ENCODE peak calls at places on chromosomes 5 and 9, in five cellular contexts. T, I, O, Y and C are unnamed samples.

GRCh38 chr9:126452036-126452595 is 125.5 kb downstream of the MVB12B start:
- DNase-seq in T (no peak), I (no peak), O (no peak), Y (no peak), C (no peak)

GRCh38 chr5:33850100-33850594 is 41.6 kb downstream of the ADAMTS12 start:
- DNase-seq in T (no peak), I (no peak), O (no peak), Y (peak), C (peak)

GRCh38 chr9:5263568-5264218 is 32.5 kb downstream of the INSL4 start:
- DNase-seq in T (no peak), I (peak), O (no peak), Y (peak), C (no peak)

GRCh38 chr5:172414618-172415599 is 39.4 kb downstream of the SH3PXD2B start:
- DNase-seq in T (no peak), I (no peak), O (no peak), Y (peak), C (no peak)

GRCh38 chr5:173474881-173475287 is 141.6 kb downstream of the BOD1 start:
- DNase-seq in T (no peak), I (no peak), O (no peak), Y (no peak), C (no peak)

GRCh38 chr9:127683723-127684122 is 23.1 kb upstream of the CFAP157 start:
- DNase-seq in T (no peak), I (no peak), O (no peak), Y (no peak), C (no peak)

GRCh38 chr5:150497274-150497988 is 10.5 kb upstream of the NDST1 start:
- DNase-seq in T (no peak), I (peak), O (peak), Y (no peak), C (no peak)

GRCh38 chr5:147892696-147893296 is 13.5 kb downstream of the C5orf46 start:
- DNase-seq in T (no peak), I (peak), O (no peak), Y (no peak), C (no peak)

GRCh38 chr5:102866315-102866693 is 111.2 kb downstream of the PAM start:
- DNase-seq in T (no peak), I (no peak), O (no peak), Y (no peak), C (no peak)
- TF ChIP-seq ZBTB33 in T (no peak), I (no peak), O (no peak), Y (no peak), C (no peak)

GRCh38 chr5:113846941-113847340 is 333.4 kb downstream of the YTHDC2 start:
- DNase-seq in T (no peak), I (no peak), O (no peak), Y (no peak), C (no peak)
- TF ChIP-seq ZBTB33 in T (no peak), I (no peak), O (no peak), Y (no peak), C (no peak)

DNA sequence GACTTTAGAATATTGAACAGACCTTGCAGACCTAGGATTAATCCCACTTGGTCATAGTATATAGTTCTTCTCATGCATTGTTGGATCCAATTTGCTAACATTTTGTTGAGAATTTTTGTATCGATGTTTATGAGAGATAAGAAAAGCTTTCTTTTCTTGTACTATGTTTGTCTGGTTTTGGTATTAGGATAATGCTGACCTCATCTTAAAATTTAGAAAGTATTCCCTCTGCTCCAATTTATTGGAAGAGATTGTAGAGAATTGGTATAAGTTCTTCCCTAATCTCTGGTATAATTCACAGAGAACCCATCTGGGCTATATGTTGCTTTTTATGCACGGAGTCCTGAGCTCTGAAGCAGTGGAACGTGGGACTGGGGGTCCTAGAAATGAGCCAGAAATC is 67.7 kb downstream of the ADAMTS16 start:
- DNase-seq in T (no peak), I (no peak), O (no peak), Y (no peak), C (no peak)
- TF ChIP-seq ZBTB33 in T (no peak), I (no peak), O (no peak), Y (no peak), C (no peak)

GRCh38 chr5:98401645-98402044 is 371.8 kb upstream of the RGMB start:
- DNase-seq in T (no peak), I (no peak), O (no peak), Y (no peak), C (no peak)
- TF ChIP-seq ZBTB33 in T (no peak), I (no peak), O (no peak), Y (no peak), C (no peak)

GRCh38 chr5:32501071-32501470 is 56.5 kb upstream of the ZFR start:
- DNase-seq in T (no peak), I (no peak), O (no peak), Y (no peak), C (no peak)

GRCh38 chr5:32498484-32498883 is 53.9 kb upstream of the ZFR start:
- DNase-seq in T (no peak), I (no peak), O (no peak), Y (no peak), C (no peak)

GRCh38 chr5:32499261-32499660 is 54.7 kb upstream of the ZFR start:
- DNase-seq in T (no peak), I (no peak), O (no peak), Y (no peak), C (no peak)

GRCh38 chr5:32501623-32502022 is 57.1 kb upstream of the ZFR start:
- DNase-seq in T (no peak), I (no peak), O (no peak), Y (no peak), C (no peak)

GRCh38 chr5:32500206-32500605 is 55.7 kb upstream of the ZFR start:
- DNase-seq in T (no peak), I (no peak), O (no peak), Y (no peak), C (no peak)
- TF ChIP-seq ZBTB33 in T (no peak), I (no peak), O (no peak), Y (no peak), C (no peak)

DNA sequence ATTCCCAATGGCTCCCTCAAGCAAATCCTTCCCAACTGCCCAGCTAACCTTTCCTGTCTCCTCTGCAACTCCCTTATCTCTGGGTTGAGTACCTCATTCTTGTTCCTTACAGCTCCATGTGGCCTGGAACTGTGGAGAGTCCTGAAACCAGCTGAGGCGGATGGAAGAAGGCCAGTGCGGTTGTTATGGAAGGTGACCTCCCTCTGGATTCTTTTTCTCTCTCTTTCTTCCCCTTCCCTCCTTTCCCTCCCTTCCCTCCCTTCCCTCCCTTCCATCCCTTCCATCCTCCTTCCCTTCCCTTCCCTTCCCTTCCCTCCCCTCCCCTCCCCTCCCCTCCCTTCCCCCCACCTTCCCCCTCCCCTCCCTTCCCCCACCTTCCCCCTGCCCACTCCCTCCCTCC is 45.1 kb downstream of the IL31RA start:
- DNase-seq in T (no peak), I (no peak), O (no peak), Y (no peak), C (no peak)
- TF ChIP-seq ZBTB33 in T (no peak), I (no peak), O (no peak), Y (no peak), C (no peak)

GRCh38 chr9:22257026-22257425 is 189.6 kb upstream of the DMRTA1 start:
- DNase-seq in T (no peak), I (no peak), O (no peak), Y (no peak), C (no peak)
- TF ChIP-seq ZBTB33 in T (no peak), I (no peak), O (no peak), Y (no peak), C (no peak)

GRCh38 chr9:36063804-36064447 is 27.2 kb downstream of the RECK start:
- DNase-seq in T (no peak), I (no peak), O (no peak), Y (no peak), C (no peak)
- TF ChIP-seq ZBTB33 in T (no peak), I (no peak), O (no peak), Y (no peak), C (no peak)

GRCh38 chr5:123882305-123882704 is 370.3 kb downstream of the CSNK1G3 start:
- DNase-seq in T (no peak), I (no peak), O (no peak), Y (no peak), C (no peak)
- TF ChIP-seq ZBTB33 in T (no peak), I (no peak), O (no peak), Y (no peak), C (no peak)